ENCODE peak calls at places on chromosomes 11 and 22, in six cellular contexts. X is transverse colon, G is cardiac muscle cell, P is mucosa of descending colon, S is AG04449, L is WERI-Rb-1. U is an unnamed sample.

GRCh38 chr11:65779919-65780769 is 632 bp downstream of the AP5B1 start:
- DNase-seq in L (peak), X (peak), G (peak), S (no peak), P (peak), U (peak)

GRCh38 chr11:66242085-66242765 is 26.2 kb upstream of the RAB1B start:
- DNase-seq in X (no peak), S (no peak), P (no peak), G (no peak), L (no peak), U (no peak)

GRCh38 chr11:77762426-77762825 is 58.1 kb downstream of the RSF1 start:
- DNase-seq in S (no peak), L (no peak), P (no peak), G (no peak), X (no peak), U (no peak)

GRCh38 chr11:123841189-123841588 is 35.0 kb upstream of the OR6M1 start:
- DNase-seq in L (no peak), S (no peak), G (peak), P (no peak), X (no peak), U (no peak)

GRCh38 chr11:107397357-107397756 is 60.3 kb downstream of the CWF19L2 start:
- DNase-seq in G (no peak), L (peak), S (no peak), X (no peak), P (no peak), U (no peak)

GRCh38 chr11:82494988-82495432 is 238.7 kb downstream of the FAM181B start:
- DNase-seq in P (no peak), L (no peak), G (no peak), X (no peak), S (no peak), U (no peak)

GRCh38 chr11:2575611-2576051 is 124.2 kb downstream of the KCNQ1OT1 start:
- DNase-seq in X (peak), G (no peak), L (peak), P (peak), S (no peak), U (no peak)

GRCh38 chr22:47837703-47838102 is 1075.3 kb downstream of the TBC1D22A start:
- DNase-seq in L (peak), P (no peak), S (no peak), X (no peak), G (peak), U (no peak)

DNA sequence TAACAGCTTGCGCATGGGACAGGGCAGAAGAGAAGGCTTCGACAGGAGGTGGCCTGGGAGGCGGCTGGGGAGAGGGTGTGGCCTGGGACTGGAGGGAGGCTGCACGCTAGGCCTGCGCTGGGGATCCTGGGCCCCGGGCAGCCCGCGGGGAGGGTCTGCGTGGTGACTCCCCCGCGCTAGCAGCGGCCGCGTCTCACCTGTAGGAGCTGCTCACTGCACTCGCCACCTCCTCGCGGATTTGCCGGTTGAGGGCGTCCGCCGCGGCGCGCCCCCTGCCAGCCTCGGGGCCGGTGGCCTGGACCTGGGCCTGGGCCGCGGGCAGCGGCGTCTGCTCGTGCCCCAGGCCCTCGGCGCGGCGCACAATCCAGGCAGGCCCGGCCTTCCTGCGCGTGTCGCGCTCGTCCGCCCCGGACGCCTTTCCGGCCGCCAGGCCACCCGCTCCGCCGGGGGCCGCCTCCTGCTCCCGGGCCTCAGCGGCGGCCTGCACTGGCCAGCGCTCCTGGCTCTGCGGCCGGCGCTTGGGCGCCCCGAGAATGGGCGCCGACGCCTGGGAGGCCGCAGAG is 1.5 kb downstream of the MAP6 start:
- DNase-seq in G (peak), S (no peak), P (peak), X (peak), L (peak), U (no peak)
- TF ChIP-seq CTCF in G (no peak), S (no peak), P (no peak), X (no peak), L (peak), U (no peak)

GRCh38 chr22:30609260-30610185 is 2.5 kb downstream of the TCN2 start:
- DNase-seq in L (no peak), G (peak), P (peak), S (peak), X (peak), U (peak)
- H3K4me3 ChIP-seq in L (no peak), G (no peak), P (no peak), S (no peak), X (no peak), U (no peak)

GRCh38 chr11:75563501-75563977 is 1.5 kb downstream of the SERPINH1 start:
- DNase-seq in X (no peak), G (no peak), P (no peak), S (no peak), L (no peak), U (no peak)

GRCh38 chr11:75565221-75565814 is 3.3 kb downstream of the SERPINH1 start:
- DNase-seq in L (no peak), X (peak), S (no peak), G (peak), P (no peak), U (peak)

GRCh38 chr11:75562048-75562835 is at the start of gene SERPINH1:
- DNase-seq in X (peak), G (peak), S (no peak), L (peak), P (peak), U (no peak)

GRCh38 chr11:75562836-75563484 is 907 bp downstream of the SERPINH1 start:
- DNase-seq in L (peak), X (peak), P (no peak), S (no peak), G (peak), U (peak)

DNA sequence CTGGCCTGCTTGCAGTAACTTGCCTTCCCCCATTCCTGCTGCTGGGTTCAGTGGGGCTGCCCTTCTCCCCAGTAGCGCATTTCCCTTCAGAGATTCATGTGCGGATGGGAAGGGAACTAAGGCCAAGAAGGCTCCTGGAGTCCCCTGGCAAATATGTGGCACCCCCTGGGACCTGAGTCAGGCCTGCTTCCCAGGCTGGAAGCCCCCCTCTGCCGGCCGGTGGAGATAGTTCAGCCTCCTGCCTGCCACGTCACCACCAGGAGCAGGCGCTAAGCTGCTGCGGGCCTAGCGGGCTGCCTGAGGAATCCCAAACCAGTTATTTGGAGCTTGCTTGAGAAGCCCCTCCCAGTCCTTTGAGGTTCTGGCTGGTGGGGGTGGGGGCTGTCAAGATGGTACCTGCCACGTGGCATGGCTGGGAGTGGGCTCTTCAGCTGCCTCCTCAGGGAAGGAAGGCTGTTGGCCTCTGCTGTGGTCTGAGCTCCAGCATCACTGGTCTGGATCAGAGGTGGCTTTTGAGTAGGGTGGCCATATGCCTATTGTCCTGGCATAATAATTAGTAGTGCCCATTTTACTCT is 2.0 kb downstream of the SERPINH1 start:
- DNase-seq in X (peak), S (peak), P (no peak), G (peak), L (peak), U (peak)
- TF ChIP-seq CTCF in X (peak), S (peak), P (no peak), G (peak), L (peak), U (peak)

GRCh38 chr11:108865411-108865810 is 200.5 kb downstream of the DDX10 start:
- DNase-seq in S (no peak), L (no peak), P (no peak), G (peak), X (no peak), U (no peak)
- H3K4me3 ChIP-seq in S (no peak), L (no peak), P (no peak), G (no peak), X (no peak), U (no peak)

GRCh38 chr11:110883266-110883665 is 171.0 kb upstream of the ARHGAP20 start:
- DNase-seq in L (no peak), S (no peak), P (no peak), X (no peak), G (peak), U (no peak)
- TF ChIP-seq CTCF in L (no peak), S (no peak), P (no peak), X (no peak), G (no peak), U (no peak)

U was measured in HFF-Myc.